ENCODE peak calls at places on chromosomes 4 and X, in five cellular contexts. X is ovary, W is SK-N-SH, H is transverse colon, L is tibial nerve. V is an unnamed sample.

GRCh38 chr4:14100349-14100748 is 472.8 kb upstream of the BOD1L1 start:
- DNase-seq in X (no peak), W (peak), H (no peak), L (no peak), V (no peak)

GRCh38 chr4:117777721-117778120 is 256.6 kb upstream of the NDST3 start:
- DNase-seq in X (no peak), W (no peak), H (no peak), L (no peak), V (no peak)

GRCh38 chr4:47049347-47049746 is 18.0 kb downstream of the GABRB1 start:
- DNase-seq in X (no peak), W (no peak), H (no peak), L (no peak), V (no peak)

GRCh38 chr4:155624478-155624877 is 42.2 kb upstream of the GUCY1A1 start:
- DNase-seq in X (no peak), W (no peak), H (no peak), L (no peak), V (no peak)

GRCh38 chr4:103046416-103047290 is 27.1 kb upstream of the SLC9B1 start:
- DNase-seq in X (peak), W (peak), H (peak), L (no peak), V (no peak)

GRCh38 chr4:7698586-7698985 is 241.1 kb downstream of the AFAP1 start:
- DNase-seq in X (peak), W (peak), H (no peak), L (no peak), V (peak)

GRCh38 chr4:5857199-5857598 is 35.7 kb downstream of the CRMP1 start:
- DNase-seq in X (no peak), W (no peak), H (no peak), L (no peak), V (no peak)

GRCh38 chr4:38868055-38868965 is 704 bp downstream of the FAM114A1 start:
- DNase-seq in X (peak), W (no peak), H (peak), L (peak), V (peak)

GRCh38 chr4:123556526-123556925 is 159.9 kb downstream of the SPRY1 start:
- DNase-seq in X (no peak), W (no peak), H (no peak), L (no peak), V (no peak)

GRCh38 chr4:143559757-143560147 is 46.2 kb downstream of the SMARCA5 start:
- DNase-seq in X (no peak), W (peak), H (no peak), L (no peak), V (no peak)

GRCh38 chr4:108107729-108108382 is 60.9 kb downstream of the LEF1 start:
- DNase-seq in X (no peak), W (no peak), H (no peak), L (no peak), V (no peak)

GRCh38 chrX:15436220-15436619 is 52.0 kb upstream of the VEGFD start:
- DNase-seq in X (no peak), W (no peak), H (no peak), L (no peak), V (no peak)

GRCh38 chr4:173346074-173346473 is 11.9 kb upstream of the HMGB2 start:
- DNase-seq in X (no peak), W (no peak), H (no peak), L (no peak), V (no peak)

GRCh38 chr4:134807231-134807745 is 605.7 kb upstream of the PABPC4L start:
- DNase-seq in X (no peak), W (no peak), H (no peak), L (no peak), V (no peak)

GRCh38 chr4:147332101-147332500 is 148.8 kb upstream of the EDNRA start:
- DNase-seq in X (no peak), W (no peak), H (no peak), L (no peak), V (no peak)

GRCh38 chrX:127574829-127575228 is 477.4 kb downstream of the ACTRT1 start:
- DNase-seq in X (no peak), W (no peak), H (no peak), L (no peak), V (peak)

GRCh38 chrX:56790778-56791177 is 61.7 kb downstream of the NBDY start:
- DNase-seq in X (no peak), W (no peak), H (peak), L (no peak), V (no peak)

GRCh38 chr4:39450618-39451017 is 8.1 kb downstream of the RPL9 start:
- DNase-seq in X (no peak), W (no peak), H (no peak), L (no peak), V (no peak)

GRCh38 chr4:139530833-139531427 is 25.1 kb downstream of the SETD7 start:
- DNase-seq in X (peak), W (peak), H (peak), L (peak), V (no peak)

GRCh38 chr4:119068529-119068962 is 67.1 kb upstream of the MYOZ2 start:
- DNase-seq in X (no peak), W (no peak), H (no peak), L (no peak), V (no peak)
- TF ChIP-seq EP300 in X (no peak), W (no peak), H (no peak), L (no peak), V (no peak)

GRCh38 chrX:49860867-49861535 is 18.3 kb upstream of the USP27X start:
- DNase-seq in X (no peak), W (no peak), H (no peak), L (no peak), V (no peak)
- TF ChIP-seq EP300 in X (no peak), W (no peak), H (no peak), L (no peak), V (no peak)

DNA sequence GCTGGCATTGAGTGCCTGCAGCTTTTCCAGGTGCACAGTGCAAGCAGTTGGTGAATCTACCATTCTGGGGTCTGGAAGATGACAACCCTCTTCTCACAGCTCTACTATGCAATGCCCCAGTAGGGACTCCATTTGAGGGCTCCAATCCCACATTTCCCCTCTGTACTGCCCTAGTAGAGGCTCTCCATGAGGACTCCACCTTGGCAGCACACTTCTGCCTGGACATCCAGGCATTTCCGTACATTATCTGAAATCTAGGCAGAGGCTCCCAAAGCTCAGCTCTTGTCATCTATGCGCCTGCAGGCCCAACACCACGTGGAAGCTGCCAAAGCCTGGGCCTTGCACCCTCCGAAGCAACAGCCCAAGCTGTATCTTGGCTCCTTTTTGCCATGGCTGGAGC is 8.4 kb upstream of the SMAD1 start:
- DNase-seq in X (no peak), W (no peak), H (no peak), L (no peak), V (no peak)
- TF ChIP-seq EP300 in X (no peak), W (no peak), H (no peak), L (no peak), V (no peak)

GRCh38 chrX:24023972-24024664 is 2.9 kb downstream of the KLHL15 start:
- DNase-seq in X (no peak), W (no peak), H (no peak), L (peak), V (no peak)

GRCh38 chrX:24027086-24027485 is at the start of gene KLHL15:
- DNase-seq in X (no peak), W (no peak), H (no peak), L (no peak), V (no peak)

GRCh38 chrX:24024819-24025740 is 1.9 kb downstream of the KLHL15 start:
- DNase-seq in X (peak), W (peak), H (peak), L (peak), V (peak)

GRCh38 chrX:24026403-24026801 is 584 bp downstream of the KLHL15 start:
- DNase-seq in X (no peak), W (peak), H (no peak), L (no peak), V (no peak)

DNA sequence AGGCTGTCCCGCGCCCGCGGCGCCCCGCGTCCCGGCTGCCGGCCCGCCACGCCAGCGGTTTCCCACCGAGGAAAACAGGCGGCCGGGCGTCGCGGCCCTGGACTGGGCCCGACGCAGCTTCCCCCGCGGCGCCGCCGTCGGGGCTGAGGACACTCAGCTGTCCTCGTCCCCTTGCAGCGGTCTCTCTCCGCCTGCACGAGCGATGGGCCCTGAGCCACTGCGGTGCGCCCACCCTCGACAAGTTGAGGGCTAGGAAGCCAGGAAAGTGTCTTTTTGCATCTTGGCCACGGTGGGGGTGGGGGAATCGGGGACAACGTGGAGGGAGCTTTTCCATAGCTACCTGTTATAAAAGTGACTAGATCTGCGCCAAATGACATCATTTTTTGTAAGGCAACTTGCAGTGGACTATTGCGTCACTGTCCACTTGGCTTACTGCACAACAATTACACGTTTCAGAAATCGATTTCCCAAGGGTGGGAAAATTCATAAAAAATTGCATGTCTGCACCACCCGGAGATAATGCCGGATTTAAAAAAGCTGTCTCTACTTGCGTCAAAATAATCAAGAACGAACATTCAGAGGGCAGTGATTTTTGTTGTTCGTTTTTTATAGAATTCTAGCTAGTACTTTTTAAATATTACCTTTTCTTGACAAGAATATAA is 1.1 kb downstream of the KLHL15 start:
- DNase-seq in X (peak), W (no peak), H (no peak), L (peak), V (no peak)
- TF ChIP-seq EP300 in X (no peak), W (no peak), H (no peak), L (peak), V (no peak)